ENCODE peak calls at places on chromosomes 16 and 17, in seven cellular contexts. P is HS-5, O is NCI-H1436, M is NCI-H460, L is ELR, I is neural crest cell, E is WTC11. W is an unnamed sample.

GRCh38 chr16:3122926-3123570 is 10.7 kb downstream of the ZNF205 start:
- DNase-seq in P (no peak), O (no peak), M (no peak), L (no peak), I (no peak), E (no peak), W (no peak)

GRCh38 chr16:47311738-47312505 is 148.9 kb downstream of the ITFG1 start:
- DNase-seq in P (no peak), O (no peak), M (no peak), L (peak; percentile 34), I (no peak), E (peak; percentile 30), W (no peak)

GRCh38 chr16:77250395-77250794 is 51.2 kb downstream of the SYCE1L start:
- DNase-seq in P (peak; percentile 29), O (no peak), M (no peak), L (no peak), I (no peak), E (no peak), W (no peak)

GRCh38 chr17:64176556-64176955 is 46.6 kb upstream of the ERN1 start:
- DNase-seq in P (no peak), O (no peak), M (no peak), L (no peak), I (no peak), E (no peak), W (no peak)

GRCh38 chr17:49290690-49291326 is 60.2 kb upstream of the PHOSPHO1 start:
- DNase-seq in P (peak; percentile 11), O (peak; percentile 1), M (peak; percentile 30), L (peak; percentile 68), I (peak; percentile 25), E (no peak), W (peak; percentile 21)

GRCh38 chr17:48149174-48150106 is 41.9 kb downstream of the SNX11 start:
- DNase-seq in P (no peak), O (peak; percentile 84), M (peak; percentile 19), L (no peak), I (no peak), E (peak; percentile 36), W (peak; percentile 67)

GRCh38 chr17:4101127-4101798 is 41.6 kb downstream of the ZZEF1 start:
- DNase-seq in P (no peak), O (no peak), M (no peak), L (no peak), I (no peak), E (no peak), W (no peak)

GRCh38 chr16:85330694-85331188 is 218.5 kb upstream of the CIBAR2 start:
- DNase-seq in P (peak; percentile 15), O (peak; percentile 53), M (peak; percentile 43), L (peak; percentile 88), I (no peak), E (no peak), W (no peak)

GRCh38 chr17:1492249-1493206 is at the start of gene MYO1C:
- DNase-seq in P (no peak), O (no peak), M (no peak), L (no peak), I (no peak), E (peak; percentile 52), W (no peak)

GRCh38 chr16:70703041-70703834 is 17.4 kb upstream of the MTSS2 start:
- DNase-seq in P (peak; percentile 54), O (no peak), M (no peak), L (peak; percentile 92), I (peak; percentile 40), E (peak; percentile 45), W (peak; percentile 79)

GRCh38 chr17:77769762-77770161 is 188.7 kb upstream of the TNRC6C start:
- DNase-seq in P (no peak), O (no peak), M (no peak), L (no peak), I (no peak), E (no peak), W (no peak)

GRCh38 chr16:50528820-50529219 is 19.4 kb upstream of the NKD1 start:
- DNase-seq in P (no peak), O (no peak), M (no peak), L (no peak), I (no peak), E (no peak), W (no peak)

GRCh38 chr16:89484923-89485679 is 5.3 kb downstream of the ANKRD11 start:
- DNase-seq in P (no peak), O (no peak), M (no peak), L (no peak), I (no peak), E (no peak), W (no peak)

GRCh38 chr16:12157510-12158093 is 181.1 kb downstream of the SNX29 start:
- DNase-seq in P (peak; percentile 77), O (no peak), M (no peak), L (peak; percentile 57), I (no peak), E (no peak), W (no peak)

GRCh38 chr16:67965668-67966548 is 2.5 kb downstream of the SLC12A4 start:
- DNase-seq in P (no peak), O (no peak), M (no peak), L (no peak), I (no peak), E (no peak), W (no peak)

GRCh38 chr16:2234813-2235170 is 1.5 kb upstream of the DNASE1L2 start:
- DNase-seq in P (no peak), O (no peak), M (no peak), L (no peak), I (no peak), E (no peak), W (no peak)

GRCh38 chr16:87126403-87127025 is 190.7 kb downstream of the C16orf95 start:
- DNase-seq in P (no peak), O (no peak), M (no peak), L (no peak), I (no peak), E (no peak), W (no peak)

GRCh38 chr16:1610841-1611653 is 825 bp downstream of the IFT140 start:
- DNase-seq in P (no peak), O (no peak), M (no peak), L (no peak), I (no peak), E (no peak), W (no peak)

GRCh38 chr17:2982854-2983636 is 80.4 kb downstream of the OR1D5 start:
- DNase-seq in P (peak; percentile 41), O (no peak), M (peak; percentile 36), L (peak; percentile 59), I (no peak), E (no peak), W (peak; percentile 34)

GRCh38 chr16:88753600-88753999 is 31.4 kb downstream of the PIEZO1 start:
- DNase-seq in P (no peak), O (no peak), M (no peak), L (no peak), I (no peak), E (no peak), W (no peak)

GRCh38 chr16:15618392-15618791 is 24.6 kb downstream of the MARF1 start:
- DNase-seq in P (no peak), O (no peak), M (no peak), L (peak; percentile 47), I (no peak), E (no peak), W (no peak)

GRCh38 chr16:67541391-67542263 is 13.0 kb downstream of the RIPOR1 start:
- DNase-seq in P (no peak), O (no peak), M (no peak), L (peak; percentile 72), I (no peak), E (no peak), W (no peak)

GRCh38 chr17:64385187-64386083 is 5.2 kb downstream of the PECAM1 start:
- DNase-seq in P (peak; percentile 82), O (no peak), M (no peak), L (peak; percentile 97), I (no peak), E (no peak), W (no peak)

GRCh38 chr17:58281511-58282011 is 826 bp upstream of the MPO start:
- DNase-seq in P (no peak), O (no peak), M (no peak), L (no peak), I (no peak), E (no peak), W (no peak)

GRCh38 chr17:35799942-35800341 is 4.5 kb upstream of the MMP28 start:
- DNase-seq in P (no peak), O (no peak), M (no peak), L (no peak), I (no peak), E (no peak), W (no peak)

W was measured in retina.